ENCODE peak calls at places on chromosomes 7 and 10, in ten cellular contexts. T, Q, L, P, X, Z, V, R, B and J are unnamed samples.

GRCh38 chr7:2687338-2687869 is 598 bp upstream of the AMZ1 start:
- DNase-seq in T (no peak), Q (no peak), L (no peak), P (no peak), X (no peak), Z (no peak), V (no peak), R (no peak), B (peak; percentile 68), J (no peak)

GRCh38 chr7:12951397-12951801 is 264.0 kb downstream of the ARL4A start:
- DNase-seq in T (peak; percentile 18), Q (peak; percentile 78), L (no peak), P (no peak), X (no peak), Z (peak; percentile 13), V (no peak), R (no peak), B (no peak), J (no peak)

GRCh38 chr10:84075226-84076046 is 63.9 kb upstream of the GHITM start:
- DNase-seq in T (no peak), Q (no peak), L (peak; percentile 11), P (no peak), X (no peak), Z (no peak), V (no peak), R (no peak), B (no peak), J (no peak)

GRCh38 chr10:77391605-77392235 is 245.9 kb downstream of the KCNMA1 start:
- DNase-seq in T (peak; percentile 74), Q (peak; percentile 53), L (peak; percentile 73), P (peak; percentile 86), X (peak; percentile 91), Z (peak; percentile 73), V (peak; percentile 86), R (peak; percentile 84), B (no peak), J (peak; percentile 78)

GRCh38 chr10:77445562-77445961 is 192.0 kb downstream of the KCNMA1 start:
- DNase-seq in T (no peak), Q (no peak), L (no peak), P (peak; percentile 52), X (no peak), Z (no peak), V (no peak), R (no peak), B (no peak), J (no peak)

GRCh38 chr10:80589726-80590373 is 52.1 kb downstream of the SH2D4B start:
- DNase-seq in T (no peak), Q (no peak), L (no peak), P (no peak), X (no peak), Z (no peak), V (no peak), R (no peak), B (no peak), J (no peak)

GRCh38 chr10:132229096-132229495 is 42.3 kb downstream of the DPYSL4 start:
- DNase-seq in T (no peak), Q (no peak), L (no peak), P (no peak), X (no peak), Z (no peak), V (no peak), R (no peak), B (peak; percentile 37), J (no peak)

GRCh38 chr7:1394371-1394770 is 64.9 kb downstream of the MICALL2 start:
- DNase-seq in T (no peak), Q (no peak), L (no peak), P (no peak), X (no peak), Z (no peak), V (no peak), R (no peak), B (no peak), J (no peak)

GRCh38 chr7:106070201-106070551 is 41.9 kb downstream of the SYPL1 start:
- DNase-seq in T (no peak), Q (no peak), L (peak; percentile 77), P (no peak), X (no peak), Z (no peak), V (no peak), R (no peak), B (no peak), J (no peak)

GRCh38 chr7:106071999-106072714 is 40.0 kb downstream of the SYPL1 start:
- DNase-seq in T (no peak), Q (peak; percentile 34), L (peak; percentile 74), P (peak; percentile 28), X (peak; percentile 48), Z (no peak), V (no peak), R (no peak), B (no peak), J (no peak)

GRCh38 chr7:106072715-106073091 is 39.4 kb downstream of the SYPL1 start:
- DNase-seq in T (no peak), Q (no peak), L (no peak), P (no peak), X (no peak), Z (no peak), V (no peak), R (no peak), B (no peak), J (no peak)

GRCh38 chr7:106070567-106071254 is 41.4 kb downstream of the SYPL1 start:
- DNase-seq in T (no peak), Q (no peak), L (no peak), P (no peak), X (no peak), Z (no peak), V (no peak), R (no peak), B (no peak), J (no peak)

GRCh38 chr7:106071356-106071998 is 40.6 kb downstream of the SYPL1 start:
- DNase-seq in T (no peak), Q (peak; percentile 93), L (peak; percentile 22), P (no peak), X (no peak), Z (no peak), V (no peak), R (no peak), B (peak; percentile 86), J (no peak)
- H3K27ac ChIP-seq in T (no peak overlapping the region), Q (peak overlapping the region; percentile 95), L (peak overlapping the region; percentile 38), P (peak overlapping the region; percentile 71), X (peak overlapping the region; percentile 66), Z (no peak overlapping the region), V (no peak overlapping the region), R (peak overlapping the region; percentile 24), B (peak overlapping the region; percentile 78), J (peak overlapping the region; percentile 19)

DNA sequence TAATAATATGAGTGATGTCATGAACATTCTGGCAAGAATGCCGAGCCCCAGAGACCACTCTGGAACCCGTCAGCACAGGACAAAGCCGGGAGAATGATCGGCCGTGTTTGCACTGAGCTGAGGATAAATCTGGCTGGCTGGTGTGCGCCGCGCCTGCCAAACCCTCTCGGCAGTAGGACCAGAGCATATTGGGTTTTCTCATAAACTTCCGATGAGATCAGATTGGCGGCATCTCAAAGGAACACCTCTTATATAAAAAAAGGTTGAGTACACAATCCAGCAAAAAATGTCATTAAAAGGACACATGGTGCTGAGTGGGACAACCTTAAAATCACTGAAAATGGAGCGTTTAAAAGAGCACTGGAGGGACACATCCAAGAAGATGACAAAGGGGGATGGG is 296.0 kb upstream of the MKI67 start:
- DNase-seq in T (no peak), Q (no peak), L (no peak), P (no peak), X (no peak), Z (no peak), V (no peak), R (no peak), B (no peak), J (peak; percentile 46)
- H3K4me3 ChIP-seq in T (no peak overlapping the region), Q (no peak overlapping the region), L (no peak overlapping the region), P (no peak overlapping the region), X (no peak overlapping the region), Z (no peak overlapping the region), V (no peak overlapping the region), R (no peak overlapping the region), B (no peak overlapping the region), J (no peak overlapping the region)

DNA sequence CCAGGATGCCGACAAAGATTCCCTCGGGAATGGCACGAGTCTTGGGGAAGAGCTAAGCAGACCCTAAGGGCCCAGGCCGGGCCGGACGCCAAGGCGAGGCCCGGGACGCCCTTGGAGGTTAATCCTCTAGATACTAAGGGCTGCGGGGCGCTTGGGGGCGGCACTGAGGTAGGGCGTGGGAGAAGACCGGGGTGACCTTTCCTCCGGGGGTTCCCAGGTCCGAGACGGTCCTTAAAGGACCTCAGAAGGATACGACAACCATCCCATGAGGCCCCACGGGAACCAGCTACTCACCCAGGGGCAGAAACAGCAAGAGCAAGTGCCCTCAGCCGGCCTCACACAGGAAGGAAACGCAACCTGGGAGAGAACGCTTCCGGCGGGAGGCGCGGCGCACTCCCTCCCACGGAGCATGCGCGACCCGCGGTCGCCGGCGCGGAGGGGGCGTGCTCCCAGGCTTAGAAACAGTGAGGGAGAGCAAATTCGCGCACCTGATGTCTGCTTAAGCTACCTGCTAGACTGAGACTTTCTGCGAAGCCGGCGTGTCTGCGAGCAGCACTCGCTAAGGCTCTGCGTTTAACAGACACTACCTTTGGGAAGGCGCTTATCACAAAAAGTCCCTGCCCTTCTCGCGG is at the start of gene ATAD1:
- DNase-seq in T (peak; percentile 77), Q (peak; percentile 73), L (peak; percentile 86), P (peak; percentile 90), X (peak; percentile 93), Z (peak; percentile 44), V (peak; percentile 80), R (peak; percentile 91), B (peak; percentile 93), J (peak; percentile 83)
- TF ChIP-seq CTCF in T (no peak), Q (no peak), L (peak; percentile 32), P (peak; percentile 29), X (peak; percentile 21), Z (peak; percentile 34), V (peak; percentile 10), R (no peak), B (no peak), J (no peak)

GRCh38 chr7:121083138-121083789 is 94.8 kb downstream of the CPED1 start:
- DNase-seq in T (no peak), Q (peak; percentile 42), L (no peak), P (no peak), X (no peak), Z (peak; percentile 45), V (no peak), R (no peak), B (no peak), J (no peak)

GRCh38 chr7:121083790-121084251 is 95.3 kb downstream of the CPED1 start:
- DNase-seq in T (no peak), Q (peak; percentile 48), L (no peak), P (no peak), X (no peak), Z (no peak), V (no peak), R (no peak), B (no peak), J (no peak)

GRCh38 chr7:121085922-121086321 is 97.4 kb downstream of the CPED1 start:
- DNase-seq in T (no peak), Q (no peak), L (no peak), P (no peak), X (no peak), Z (no peak), V (no peak), R (no peak), B (no peak), J (no peak)

GRCh38 chr7:121084256-121084655 is 95.7 kb downstream of the CPED1 start:
- DNase-seq in T (no peak), Q (no peak), L (no peak), P (no peak), X (no peak), Z (no peak), V (no peak), R (no peak), B (no peak), J (no peak)

DNA sequence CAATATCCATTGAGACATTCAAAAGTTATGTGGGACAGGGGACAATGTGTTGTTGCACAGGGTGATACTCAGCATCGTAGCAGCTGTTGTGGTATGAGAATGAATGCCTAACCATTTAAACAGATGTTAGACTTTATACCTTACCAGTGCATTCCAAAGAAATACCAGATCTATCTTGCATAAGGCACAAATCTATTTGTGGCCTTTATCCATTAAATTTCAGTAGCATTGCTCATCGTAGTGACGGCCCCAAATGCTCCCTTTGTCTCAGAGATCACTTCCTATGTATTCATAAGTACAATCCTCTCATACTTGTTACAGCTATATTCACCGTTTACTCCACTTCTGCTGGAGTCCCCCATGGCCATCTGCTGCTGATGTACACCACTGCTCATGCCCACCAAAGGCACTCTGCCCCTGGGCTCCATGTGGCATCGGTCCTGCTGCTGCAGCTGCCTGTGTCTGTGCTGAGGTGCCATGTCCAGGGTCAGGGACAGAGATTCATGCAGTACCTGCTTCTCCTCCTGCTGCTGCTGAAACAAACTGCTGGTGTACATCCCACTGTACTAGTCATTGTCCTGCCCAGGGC is 96.3 kb downstream of the CPED1 start:
- DNase-seq in T (no peak), Q (peak; percentile 83), L (peak; percentile 3), P (no peak), X (no peak), Z (peak; percentile 90), V (peak; percentile 27), R (no peak), B (peak; percentile 51), J (no peak)
- H3K27ac ChIP-seq in T (no peak overlapping the region), Q (peak overlapping the region; percentile 76), L (no peak overlapping the region), P (no peak overlapping the region), X (no peak overlapping the region), Z (peak overlapping the region; percentile 97), V (peak overlapping the region; percentile 17), R (peak overlapping the region; percentile 56), B (no peak overlapping the region), J (peak overlapping the region; percentile 66)